ENCODE peak calls at places on chromosomes 6 and 20, in four cellular contexts. V is K562, L is transverse colon, A is HepG2. M is an unnamed sample.

GRCh38 chr6:75893776-75894152 is 144.7 kb downstream of the MYO6 start:
- DNase-seq in L (no peak), V (no peak), A (no peak), M (no peak)

GRCh38 chr20:9331707-9332435 is 182.5 kb upstream of the LAMP5 start:
- DNase-seq in L (no peak), A (no peak), V (no peak), M (no peak)

GRCh38 chr6:75283907-75284284 is 696 bp downstream of the TMEM30A start:
- DNase-seq in L (no peak), V (peak; percentile 8), A (no peak), M (no peak)

GRCh38 chr6:158654498-158654897 is 4.6 kb downstream of the SYTL3 start:
- DNase-seq in V (no peak), L (peak; percentile 67), A (peak; percentile 41), M (peak; percentile 85)

GRCh38 chr6:169035381-169036280 is 218.0 kb downstream of the THBS2 start:
- DNase-seq in L (no peak), V (no peak), A (no peak), M (no peak)

GRCh38 chr20:45463113-45463512 is 6.4 kb upstream of the WFDC2 start:
- DNase-seq in A (no peak), L (no peak), V (no peak), M (no peak)

GRCh38 chr20:63692436-63693078 is 3.9 kb upstream of the TNFRSF6B start:
- DNase-seq in A (no peak), V (no peak), L (no peak), M (no peak)

GRCh38 chr6:44932651-44933091 is 395.5 kb upstream of the RUNX2 start:
- DNase-seq in A (no peak), V (no peak), L (no peak), M (no peak)

GRCh38 chr20:33261465-33261864 is 21.5 kb upstream of the BPIFB1 start:
- DNase-seq in V (no peak), L (no peak), A (no peak), M (no peak)

GRCh38 chr20:6480328-6481030 is 287.0 kb upstream of the BMP2 start:
- DNase-seq in L (no peak), A (no peak), V (no peak), M (no peak)

GRCh38 chr6:372336-372911 is 19.1 kb upstream of the IRF4 start:
- DNase-seq in L (peak; percentile 39), A (no peak), V (no peak), M (no peak)

GRCh38 chr6:149888659-149889058 is 9.3 kb downstream of the RAET1E start:
- DNase-seq in V (no peak), A (no peak), L (no peak), M (no peak)

GRCh38 chr6:7106215-7106751 is 1.5 kb upstream of the RREB1 start:
- DNase-seq in A (peak; percentile 49), V (peak; percentile 45), L (no peak), M (no peak)

GRCh38 chr6:41051873-41052272 is 1.1 kb upstream of the APOBEC2 start:
- DNase-seq in L (no peak), V (no peak), A (no peak), M (no peak)

GRCh38 chr6:158039178-158039557 is 57.5 kb downstream of the SYNJ2 start:
- DNase-seq in V (no peak), A (no peak), L (peak; percentile 2), M (no peak)

GRCh38 chr20:8735674-8736073 is 333.2 kb upstream of the PLCB4 start:
- DNase-seq in V (no peak), L (no peak), A (no peak), M (no peak)

GRCh38 chr6:42403415-42403814 is 48.3 kb downstream of the TRERF1 start:
- DNase-seq in L (peak; percentile 36), A (no peak), V (no peak), M (no peak)

GRCh38 chr20:46757754-46758678 is 48.6 kb downstream of the SLC2A10 start:
- DNase-seq in L (peak; percentile 51), V (peak; percentile 81), A (peak; percentile 59), M (peak; percentile 46)

GRCh38 chr20:57902478-57902877 is 192.7 kb upstream of the PMEPA1 start:
- DNase-seq in V (no peak), A (no peak), L (no peak), M (no peak)

GRCh38 chr6:121436966-121437756 is 1.7 kb downstream of the GJA1 start:
- DNase-seq in A (no peak), L (peak; percentile 14), V (no peak), M (peak; percentile 64)

GRCh38 chr6:95742895-95743294 is 165.6 kb downstream of the MANEA start:
- DNase-seq in V (no peak), L (no peak), A (no peak), M (no peak)

GRCh38 chr6:99426454-99426762 is 1.3 kb upstream of the PNISR start:
- DNase-seq in V (no peak), L (no peak), A (no peak), M (no peak)

GRCh38 chr6:2807342-2808090 is 34.1 kb downstream of the SERPINB1 start:
- DNase-seq in V (no peak), A (no peak), L (no peak), M (no peak)

GRCh38 chr6:13268914-13269532 is 59.3 kb downstream of the TBC1D7 start:
- DNase-seq in A (peak; percentile 43), V (no peak), L (no peak), M (peak; percentile 14)

GRCh38 chr20:48578397-48579098 is 249.3 kb downstream of the PREX1 start:
- DNase-seq in L (no peak), A (no peak), V (no peak), M (no peak)

GRCh38 chr6:152380993-152381898 is 255.9 kb downstream of the SYNE1 start:
- DNase-seq in V (no peak), L (peak; percentile 53), A (peak; percentile 91), M (peak; percentile 79)

GRCh38 chr6:41066867-41067304 is 5.3 kb downstream of the OARD1 start:
- DNase-seq in A (peak; percentile 88), L (peak; percentile 83), V (peak; percentile 56), M (peak; percentile 80)

GRCh38 chr20:1944345-1945099 is 49.3 kb downstream of the SIRPA start:
- DNase-seq in V (no peak), A (no peak), L (no peak), M (no peak)

GRCh38 chr20:731891-732560 is 36.3 kb downstream of the SLC52A3 start:
- DNase-seq in L (no peak), A (no peak), V (no peak), M (no peak)

GRCh38 chr20:45934046-45934586 is 367 bp upstream of the PCIF1 start:
- DNase-seq in L (peak; percentile 59), A (no peak), V (peak; percentile 68), M (peak; percentile 73)

GRCh38 chr20:6162239-6162638 is 39.4 kb upstream of the FERMT1 start:
- DNase-seq in V (no peak), A (no peak), L (no peak), M (no peak)

GRCh38 chr20:37223053-37223452 is 38.6 kb downstream of the GHRH start:
- DNase-seq in L (no peak), A (no peak), V (no peak), M (no peak)

GRCh38 chr6:83055366-83055964 is 10.2 kb downstream of the UBE3D start:
- DNase-seq in V (peak; percentile 58), L (peak; percentile 27), A (peak; percentile 31), M (peak; percentile 40)

GRCh38 chr6:37554480-37554819 is 54.8 kb upstream of the CCDC167 start:
- DNase-seq in L (no peak), V (no peak), A (no peak), M (no peak)

GRCh38 chr6:35258858-35259193 is 709 bp upstream of the ZNF76 start:
- DNase-seq in L (no peak), V (peak; percentile 67), A (peak; percentile 52), M (no peak)

GRCh38 chr20:32515631-32516101 is 69.5 kb downstream of the NOL4L start:
- DNase-seq in L (no peak), A (no peak), V (no peak), M (no peak)

GRCh38 chr6:118709859-118710350 is 58.5 kb upstream of the CEP85L start:
- DNase-seq in V (peak; percentile 39), L (peak; percentile 55), A (no peak), M (no peak)

DNA sequence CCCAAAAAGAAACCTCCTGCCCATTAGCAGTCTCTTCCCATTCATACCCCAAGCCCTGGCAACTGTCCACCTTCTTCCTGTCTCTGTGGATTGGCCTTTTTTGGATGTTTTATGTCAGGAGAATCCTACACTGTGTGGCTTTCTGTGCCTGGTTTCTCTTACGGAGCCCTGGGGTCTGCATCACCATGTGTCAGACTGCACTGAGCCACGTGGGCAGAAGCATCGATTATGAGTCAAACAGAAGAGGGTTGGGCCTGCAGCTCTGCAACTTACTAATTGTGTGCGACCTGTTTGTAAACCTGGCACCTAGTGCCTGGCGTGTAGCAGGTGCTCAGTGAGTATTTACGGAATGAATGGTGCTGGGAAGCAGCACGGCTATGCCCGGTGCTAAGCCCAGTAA is 62.6 kb downstream of the IGF2R start:
- DNase-seq in A (no peak), L (no peak), V (no peak), M (no peak)
- H3K27ac ChIP-seq in A (no peak overlapping the region), L (no peak overlapping the region), V (no peak overlapping the region), M (no peak overlapping the region)

GRCh38 chr20:11389188-11389587 is 528.5 kb upstream of the BTBD3 start:
- DNase-seq in L (no peak), A (no peak), V (no peak), M (no peak)

GRCh38 chr20:11391591-11391990 is 526.1 kb upstream of the BTBD3 start:
- DNase-seq in L (no peak), A (no peak), V (no peak), M (no peak)

DNA sequence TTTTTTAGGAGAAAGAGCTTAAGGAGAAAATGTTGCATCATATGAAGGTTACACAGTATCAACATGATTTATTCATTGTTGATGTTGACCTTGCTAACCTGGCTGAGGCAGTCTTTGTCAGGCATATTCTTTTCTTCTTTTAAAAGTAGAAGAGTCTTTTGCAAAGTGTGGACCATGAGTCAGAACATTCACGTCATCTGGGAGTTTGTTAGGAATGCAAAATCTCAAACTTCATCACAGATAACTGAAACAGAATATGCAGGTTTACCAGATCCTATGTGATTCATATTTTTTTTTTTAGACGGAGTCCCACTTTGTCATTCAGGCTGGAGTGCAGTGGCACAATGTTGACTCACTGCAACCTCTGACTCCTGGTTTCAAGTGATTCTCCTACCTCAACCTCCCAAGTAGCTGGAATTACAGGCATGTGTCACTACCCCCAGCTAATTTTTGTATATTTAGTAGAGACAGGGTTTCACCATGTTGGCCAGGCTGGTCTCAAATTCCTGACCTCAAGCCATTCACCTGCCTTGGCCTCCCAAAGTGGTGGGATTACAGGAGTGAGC is 530.4 kb upstream of the BTBD3 start:
- DNase-seq in L (no peak), V (no peak), A (no peak), M (no peak)
- TF ChIP-seq EP300 in L (no peak), V (no peak), A (no peak), M (no peak)

DNA sequence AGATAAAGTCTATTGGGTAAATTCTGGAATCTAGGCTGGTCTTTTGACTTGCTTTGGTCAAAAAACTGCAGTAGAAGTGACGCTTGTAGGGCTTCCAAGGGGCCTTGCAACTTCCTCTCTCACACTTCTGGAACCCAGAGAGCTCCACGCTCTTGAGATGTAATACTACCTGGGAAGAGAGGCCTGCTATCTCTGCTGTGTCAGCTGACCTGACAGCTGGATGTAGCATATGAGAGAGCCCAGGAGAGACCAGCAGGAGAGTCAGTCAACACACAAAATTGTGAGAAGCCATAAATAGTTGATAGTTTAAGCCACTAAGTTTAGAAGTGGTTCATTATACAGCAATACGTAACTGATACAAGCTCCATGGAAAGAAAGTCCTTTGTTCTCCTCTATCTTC is 7.8 kb upstream of the RSPO3 start:
- DNase-seq in L (no peak), A (no peak), V (no peak), M (no peak)
- H3K27me3 ChIP-seq in L (peaks cover 4% of the 10 kb centered on the region), A (no peaks in the 10 kb centered on the region), V (no peaks in the 10 kb centered on the region), M (no peaks in the 10 kb centered on the region)

GRCh38 chr20:62289898-62290297 is 12.9 kb upstream of the ADRM1 start:
- DNase-seq in L (no peak), V (no peak), A (no peak), M (no peak)
- H3K27ac ChIP-seq in L (no peak overlapping the region), V (no peak overlapping the region), A (no peak overlapping the region), M (no peak overlapping the region)